ENCODE peak calls at places on chromosomes 11 and 22, in nine cellular contexts. Q is amygdala; F is stimulated activated naive CD4-positive, alpha-beta T cell; Y is CD8-positive, alpha-beta T cell; T is left colon; D is NCI-H345; B is stimulated activated CD4-positive, alpha-beta T cell treated with anti-CD3 and anti-CD28 coated beads, Interleukin-15, amount 100 ng/mL, for 1 hour; N is GM20000; P is PC-3. Z is an unnamed sample.

GRCh38 chr11:43790444-43790794 is 90.2 kb upstream of the ALKBH3 start:
- DNase-seq in Q (no peak), F (no peak), Y (no peak), T (no peak), D (no peak), B (no peak), N (no peak), P (peak; percentile 9), Z (no peak)

GRCh38 chr11:46006418-46007070 is 84.1 kb downstream of the LARGE2 start:
- DNase-seq in Q (no peak), F (no peak), Y (no peak), T (no peak), D (peak; percentile 78), B (no peak), N (peak; percentile 60), P (peak; percentile 83), Z (peak; percentile 11)

GRCh38 chr11:37371346-37371970 is 773.4 kb upstream of the RAG2 start:
- DNase-seq in Q (no peak), F (no peak), Y (no peak), T (no peak), D (no peak), B (no peak), N (no peak), P (peak; percentile 58), Z (no peak)

GRCh38 chr22:22951035-22951434 is 63.4 kb downstream of the IGLL5 start:
- DNase-seq in Q (no peak), F (no peak), Y (no peak), T (no peak), D (no peak), B (no peak), N (no peak), P (no peak), Z (no peak)

GRCh38 chr22:46294784-46295183 is 1.9 kb upstream of the GTSE1 start:
- DNase-seq in Q (no peak), F (no peak), Y (no peak), T (no peak), D (no peak), B (no peak), N (no peak), P (no peak), Z (no peak)

GRCh38 chr11:70733327-70734325 is 335.3 kb downstream of the CTTN start:
- DNase-seq in Q (no peak), F (no peak), Y (no peak), T (no peak), D (peak; percentile 17), B (no peak), N (no peak), P (no peak), Z (no peak)

GRCh38 chr11:92295175-92296137 is 70.8 kb downstream of the FAT3 start:
- DNase-seq in Q (no peak), F (no peak), Y (no peak), T (peak; percentile 53), D (no peak), B (no peak), N (no peak), P (peak; percentile 45), Z (no peak)

GRCh38 chr22:49849161-49850020 is 4.3 kb upstream of the ZBED4 start:
- DNase-seq in Q (no peak), F (no peak), Y (no peak), T (no peak), D (no peak), B (no peak), N (no peak), P (no peak), Z (no peak)

GRCh38 chr11:65116370-65117205 is 913 bp downstream of the ZNHIT2 start:
- DNase-seq in Q (no peak), F (peak; percentile 52), Y (peak; percentile 75), T (peak; percentile 54), D (peak; percentile 29), B (no peak), N (no peak), P (peak; percentile 57), Z (peak; percentile 46)

GRCh38 chr11:76162336-76163288 is 43.7 kb downstream of the WNT11 start:
- DNase-seq in Q (no peak), F (no peak), Y (no peak), T (no peak), D (peak; percentile 64), B (no peak), N (no peak), P (no peak), Z (no peak)

GRCh38 chr11:118918128-118918685 is 7.5 kb downstream of the BCL9L start:
- DNase-seq in Q (no peak), F (peak; percentile 30), Y (peak; percentile 69), T (peak; percentile 95), D (no peak), B (no peak), N (no peak), P (peak; percentile 92), Z (no peak)

GRCh38 chr22:46330426-46330825 is 5.1 kb upstream of the TRMU start:
- DNase-seq in Q (no peak), F (no peak), Y (no peak), T (no peak), D (no peak), B (no peak), N (no peak), P (no peak), Z (no peak)

GRCh38 chr11:48107188-48107704 is 109.4 kb upstream of the OR4B1 start:
- DNase-seq in Q (no peak), F (no peak), Y (no peak), T (no peak), D (no peak), B (no peak), N (peak; percentile 59), P (peak; percentile 66), Z (no peak)

GRCh38 chr11:128790200-128790599 is 76.9 kb downstream of the KCNJ1 start:
- DNase-seq in Q (peak; percentile 69), F (no peak), Y (no peak), T (no peak), D (no peak), B (no peak), N (no peak), P (peak; percentile 32), Z (no peak)

GRCh38 chr11:85299247-85299646 is 327.9 kb downstream of the DLG2 start:
- DNase-seq in Q (no peak), F (no peak), Y (no peak), T (no peak), D (no peak), B (no peak), N (no peak), P (peak; percentile 30), Z (no peak)

GRCh38 chr11:120089036-120090001 is 48.6 kb downstream of the TRIM29 start:
- DNase-seq in Q (peak; percentile 54), F (no peak), Y (no peak), T (no peak), D (no peak), B (no peak), N (no peak), P (no peak), Z (no peak)

GRCh38 chr22:24134090-24134846 is 47.0 kb upstream of the SUSD2 start:
- DNase-seq in Q (peak; percentile 36), F (peak; percentile 71), Y (peak; percentile 96), T (no peak), D (no peak), B (peak; percentile 40), N (no peak), P (no peak), Z (peak; percentile 19)

GRCh38 chr11:44711113-44711512 is 15.6 kb upstream of the TSPAN18 start:
- DNase-seq in Q (no peak), F (no peak), Y (no peak), T (no peak), D (no peak), B (no peak), N (no peak), P (no peak), Z (no peak)

Z was measured in effector CD4-positive, alpha-beta T cell.